ENCODE peak calls at places on chromosomes 1 and 21, in four cellular contexts. L, C, A and D are unnamed samples.

GRCh38 chr1:102937401-102937800 is 170.9 kb downstream of the COL11A1 start:
- DNase-seq in C (no peak), A (no peak), L (no peak), D (no peak)

GRCh38 chr1:97006044-97006676 is 284.6 kb downstream of the PTBP2 start:
- DNase-seq in A (no peak), C (peak), L (no peak), D (no peak)

GRCh38 chr1:22875851-22876250 is 96.8 kb downstream of the LACTBL1 start:
- DNase-seq in A (no peak), L (no peak), C (no peak), D (no peak)

GRCh38 chr1:86957206-86957605 is 42.8 kb downstream of the HS2ST1 start:
- DNase-seq in L (no peak), C (no peak), A (no peak), D (no peak)

GRCh38 chr1:232319106-232319505 is 310.8 kb downstream of the SIPA1L2 start:
- DNase-seq in A (no peak), C (no peak), L (no peak), D (no peak)

GRCh38 chr1:93758842-93759515 is 77.3 kb upstream of the BCAR3 start:
- DNase-seq in A (peak), L (no peak), C (no peak), D (peak)

GRCh38 chr1:190588424-190588823 is 110.8 kb upstream of the BRINP3 start:
- DNase-seq in A (no peak), C (no peak), L (no peak), D (no peak)

GRCh38 chr21:42721341-42721824 is 68.0 kb downstream of the PDE9A start:
- DNase-seq in L (no peak), C (no peak), A (no peak), D (peak)

GRCh38 chr21:45207839-45208626 is 79.7 kb downstream of the POFUT2 start:
- DNase-seq in C (no peak), A (no peak), L (no peak), D (no peak)

GRCh38 chr1:228469413-228470162 is 17.6 kb upstream of the RNF187 start:
- DNase-seq in C (no peak), A (no peak), L (no peak), D (no peak)

GRCh38 chr1:71390518-71390917 is 309.7 kb upstream of the ZRANB2 start:
- DNase-seq in C (no peak), L (no peak), A (no peak), D (no peak)

GRCh38 chr1:24390924-24391782 is 22.4 kb downstream of the STPG1 start:
- DNase-seq in A (peak), L (peak), C (peak), D (peak)

GRCh38 chr1:198901280-198901679 is 262.4 kb downstream of the PTPRC start:
- DNase-seq in A (no peak), L (no peak), C (no peak), D (no peak)

GRCh38 chr1:915295-916172 is 8.2 kb upstream of the SAMD11 start:
- DNase-seq in A (no peak), L (no peak), C (no peak), D (no peak)

GRCh38 chr1:160058087-160058486 is 11.9 kb downstream of the KCNJ10 start:
- DNase-seq in C (no peak), L (no peak), A (no peak), D (no peak)

GRCh38 chr1:206933333-206933945 is 11.7 kb upstream of the FCMR start:
- DNase-seq in C (no peak), L (peak), A (peak), D (no peak)

GRCh38 chr1:155001438-155001687 is 1.2 kb upstream of the ZBTB7B start:
- DNase-seq in L (no peak), C (no peak), A (no peak), D (no peak)

GRCh38 chr1:214586621-214587020 is 16.4 kb upstream of the CENPF start:
- DNase-seq in C (no peak), A (no peak), L (no peak), D (no peak)

GRCh38 chr1:94709891-94710581 is 110.1 kb upstream of the SLC44A3 start:
- DNase-seq in L (no peak), A (no peak), C (no peak), D (no peak)

GRCh38 chr1:52533710-52534109 is 19.2 kb downstream of the TUT4 start:
- DNase-seq in C (no peak), A (no peak), L (no peak), D (no peak)

GRCh38 chr1:34127006-34128000 is 37.7 kb downstream of the CSMD2 start:
- DNase-seq in A (no peak), C (no peak), L (no peak), D (no peak)

GRCh38 chr21:32371913-32372314 is 20.9 kb downstream of the URB1 start:
- DNase-seq in L (peak), C (peak), A (no peak), D (no peak)

GRCh38 chr1:224517171-224517570 is 82.6 kb upstream of the WDR26 start:
- DNase-seq in L (no peak), C (no peak), A (no peak), D (no peak)

GRCh38 chr1:39960461-39960958 is 5.6 kb downstream of the MFSD2A start:
- DNase-seq in L (peak), A (no peak), C (no peak), D (peak)

GRCh38 chr1:22780696-22781095 is 70.1 kb downstream of the EPHB2 start:
- DNase-seq in C (no peak), A (no peak), L (no peak), D (no peak)

GRCh38 chr1:25573961-25574360 is 30.6 kb downstream of the LDLRAP1 start:
- DNase-seq in L (no peak), C (no peak), A (no peak), D (peak)

GRCh38 chr1:21317690-21318043 is 27.4 kb upstream of the ECE1 start:
- DNase-seq in C (no peak), A (no peak), L (no peak), D (no peak)